ENCODE peak calls at places on chromosomes 6 and 20, in nine cellular contexts. E is stimulated activated CD4-positive, alpha-beta T cell treated with anti-CD3 and anti-CD28 coated beads, Interleukin-15, amount 100 ng/mL, for 1 hour; J is nucleus accumbens; X is amniotic stem cell; W is T-helper 9 cell; M is CD8-positive, alpha-beta T cell; I is M059J; Y is cardiac fibroblast; U is occipital lobe. C is an unnamed sample.

GRCh38 chr6:135568366-135568765 is 70.8 kb upstream of the AHI1 start:
- DNase-seq in U (no peak), Y (peak), E (no peak), J (no peak), X (peak), M (peak), W (no peak), I (peak), C (no peak)

GRCh38 chr6:5365430-5366195 is 104.3 kb downstream of the FARS2 start:
- DNase-seq in U (no peak), Y (no peak), I (no peak), X (no peak), J (no peak), M (no peak), E (no peak), W (no peak), C (no peak)

GRCh38 chr20:4513720-4514119 is 208.0 kb upstream of the PRND start:
- DNase-seq in E (no peak), W (no peak), I (peak), Y (peak), M (no peak), X (no peak), J (no peak), U (no peak), C (no peak)

GRCh38 chr6:71245265-71246049 is 43.2 kb upstream of the OGFRL1 start:
- DNase-seq in W (no peak), I (no peak), Y (no peak), E (no peak), M (no peak), J (no peak), X (no peak), U (no peak), C (no peak)

GRCh38 chr6:122753688-122754056 is 25.8 kb upstream of the FABP7 start:
- DNase-seq in U (no peak), E (no peak), Y (no peak), J (no peak), I (peak), M (no peak), W (no peak), X (no peak), C (no peak)

GRCh38 chr6:93393554-93394074 is 25.7 kb downstream of the EPHA7 start:
- DNase-seq in M (no peak), W (no peak), Y (no peak), E (no peak), I (no peak), X (no peak), U (no peak), J (no peak), C (no peak)

GRCh38 chr20:10924628-10925266 is 250.9 kb upstream of the JAG1 start:
- DNase-seq in Y (peak), I (peak), X (no peak), M (no peak), E (no peak), U (no peak), J (no peak), W (no peak), C (no peak)

GRCh38 chr20:10449270-10449669 is 14.2 kb downstream of the SLX4IP start:
- DNase-seq in X (no peak), Y (no peak), I (peak), E (no peak), W (no peak), U (no peak), J (no peak), M (no peak), C (no peak)

GRCh38 chr6:99661870-99662269 is 55.2 kb downstream of the PRDM13 start:
- DNase-seq in W (no peak), X (no peak), I (no peak), U (no peak), E (no peak), M (no peak), Y (no peak), J (no peak), C (no peak)

GRCh38 chr6:37822851-37823682 is 3.5 kb downstream of the ZFAND3 start:
- DNase-seq in I (no peak), W (no peak), J (no peak), X (no peak), E (no peak), M (no peak), Y (peak), U (no peak), C (no peak)

GRCh38 chr6:157911786-157912185 is 69.9 kb upstream of the SYNJ2 start:
- DNase-seq in Y (no peak), W (no peak), I (no peak), U (no peak), M (no peak), E (no peak), J (peak), X (no peak), C (no peak)